ENCODE peak calls at places on chromosomes 4 and X, in eight cellular contexts. X is frontal cortex; O is heart right ventricle; U is glutamatergic neuron; N is NCI-H524 treated with DMSO at 0.1 percent for 48 hours; P is body of pancreas; Y is SW480; F is stimulated activated CD4-positive, alpha-beta T cell treated with anti-CD3 and anti-CD28 coated beads, Interleukin-4, amount 100 ng/mL, for 1 hour. I is an unnamed sample.

GRCh38 chr4:120760047-120760446 is 162.5 kb downstream of the PRDM5 start:
- DNase-seq in O (no peak), F (no peak), N (no peak), Y (no peak), U (no peak), P (no peak), X (no peak), I (no peak)

GRCh38 chr4:142314183-142314582 is 531.9 kb downstream of the INPP4B start:
- DNase-seq in F (no peak), P (no peak), U (no peak), X (no peak), O (no peak), N (no peak), Y (no peak), I (no peak)

GRCh38 chrX:40244980-40245379 is 147.2 kb upstream of the BCOR start:
- DNase-seq in Y (peak; percentile 33), O (no peak), N (peak; percentile 40), U (peak; percentile 31), P (no peak), F (no peak), X (no peak), I (peak; percentile 35)

GRCh38 chr4:7430368-7430964 is 4.3 kb downstream of the PSAPL1 start:
- DNase-seq in U (no peak), F (no peak), X (no peak), O (no peak), P (no peak), Y (peak; percentile 67), N (no peak), I (no peak)

GRCh38 chrX:24981030-24981429 is 34.7 kb downstream of the ARX start:
- DNase-seq in F (no peak), N (no peak), Y (no peak), O (no peak), P (no peak), U (no peak), X (no peak), I (no peak)

GRCh38 chrX:42020225-42020624 is 96.9 kb upstream of the CASK start:
- DNase-seq in U (no peak), N (no peak), P (no peak), Y (no peak), O (no peak), X (no peak), F (no peak), I (no peak)

GRCh38 chr4:160372390-160372789 is 1269.5 kb downstream of the RAPGEF2 start:
- DNase-seq in X (no peak), O (no peak), F (no peak), N (no peak), U (no peak), P (no peak), Y (no peak), I (no peak)

GRCh38 chr4:47221721-47222120 is 190.4 kb downstream of the GABRB1 start:
- DNase-seq in F (no peak), N (no peak), X (no peak), O (no peak), U (no peak), P (no peak), Y (no peak), I (peak; percentile 95)

GRCh38 chr4:147809171-147809570 is 77.3 kb downstream of the ARHGAP10 start:
- DNase-seq in P (no peak), F (no peak), X (no peak), U (no peak), O (no peak), N (no peak), Y (no peak), I (no peak)

GRCh38 chr4:73139991-73140390 is 70.5 kb upstream of the COX18 start:
- DNase-seq in P (no peak), F (no peak), X (no peak), Y (no peak), N (no peak), U (no peak), O (no peak), I (no peak)

GRCh38 chrX:103310592-103311400 is at the start of gene BEX2:
- DNase-seq in U (peak; percentile 88), F (peak; percentile 86), Y (peak; percentile 76), P (peak; percentile 88), X (peak; percentile 74), O (peak; percentile 7), N (peak; percentile 33), I (no peak)

GRCh38 chrX:47573334-47574095 is 8.7 kb upstream of the TIMP1 start:
- DNase-seq in U (no peak), O (peak; percentile 58), Y (no peak), P (no peak), X (no peak), N (no peak), F (no peak), I (peak; percentile 58)